ENCODE peak calls at places on chromosome 16, in six cellular contexts. B is H54; N is stimulated activated naive CD4-positive, alpha-beta T cell; C is NCI-H69; G is A549; I is LHCN-M2. F is an unnamed sample.

GRCh38 chr16:19835989-19836421 is 48.6 kb downstream of the GPRC5B start:
- DNase-seq in B (no peak), N (no peak), C (no peak), G (no peak), I (peak), F (no peak)

GRCh38 chr16:56859636-56860035 is 5.4 kb upstream of the SLC12A3 start:
- DNase-seq in B (no peak), N (no peak), C (no peak), G (no peak), I (no peak), F (no peak)

GRCh38 chr16:4360538-4361021 is 9.5 kb upstream of the PAM16 start:
- DNase-seq in B (no peak), N (no peak), C (peak), G (no peak), I (no peak), F (no peak)

GRCh38 chr16:88650749-88651275 is at the start of gene CYBA:
- DNase-seq in B (no peak), N (peak), C (peak), G (peak), I (no peak), F (peak)

GRCh38 chr16:351804-352520 is 561 bp downstream of the AXIN1 start:
- DNase-seq in B (no peak), N (peak), C (peak), G (no peak), I (peak), F (no peak)

GRCh38 chr16:3023415-3023668 is 400 bp downstream of the HCFC1R1 start:
- DNase-seq in B (peak), N (no peak), C (peak), G (peak), I (peak), F (no peak)

GRCh38 chr16:19846421-19846820 is 38.2 kb downstream of the GPRC5B start:
- DNase-seq in B (no peak), N (no peak), C (no peak), G (no peak), I (no peak), F (no peak)

GRCh38 chr16:89863741-89864391 is 9.5 kb upstream of the TCF25 start:
- DNase-seq in B (no peak), N (no peak), C (no peak), G (no peak), I (peak), F (no peak)

GRCh38 chr16:90077757-90078593 is 844 bp upstream of the PRDM7 start:
- DNase-seq in B (no peak), N (peak), C (peak), G (peak), I (peak), F (no peak)

GRCh38 chr16:58490100-58490499 is 9.8 kb upstream of the NDRG4 start:
- DNase-seq in B (no peak), N (no peak), C (no peak), G (no peak), I (no peak), F (no peak)

GRCh38 chr16:77946834-77947233 is 75.5 kb upstream of the CLEC3A start:
- DNase-seq in B (no peak), N (no peak), C (no peak), G (no peak), I (no peak), F (no peak)

GRCh38 chr16:28930203-28930602 is 1.6 kb upstream of the CD19 start:
- DNase-seq in B (no peak), N (no peak), C (no peak), G (no peak), I (no peak), F (no peak)

GRCh38 chr16:55351936-55352335 is 27.9 kb downstream of the IRX6 start:
- DNase-seq in B (no peak), N (no peak), C (no peak), G (no peak), I (no peak), F (peak)

GRCh38 chr16:8848939-8849391 is 19.8 kb downstream of the CARHSP1 start:
- DNase-seq in B (peak), N (no peak), C (no peak), G (peak), I (peak), F (no peak)

GRCh38 chr16:2498531-2499253 is 15.1 kb upstream of the ATP6V0C start:
- DNase-seq in B (no peak), N (no peak), C (no peak), G (no peak), I (no peak), F (no peak)

GRCh38 chr16:1812732-1813163 is 13.9 kb downstream of the HAGH start:
- DNase-seq in B (no peak), N (peak), C (peak), G (peak), I (peak), F (peak)

F was measured in esophagus muscularis mucosa.